ENCODE peak calls at places on chromosomes 11 and 22, in eight cellular contexts. S is endodermal cell, H is SJSA1, J is endothelial cell of umbilical vein, V is heart right ventricle, I is colonic mucosa, O is GM12878, A is right lobe of liver. U is an unnamed sample.

GRCh38 chr11:121553806-121554205 is 101.0 kb upstream of the SORL1-AS1 start:
- DNase-seq in H (no peak), O (no peak), I (peak; percentile 86), J (no peak), S (peak; percentile 20), A (peak; percentile 97), V (no peak), U (no peak)

GRCh38 chr11:33507967-33508366 is 192.7 kb downstream of the C11orf91 start:
- DNase-seq in V (no peak), O (no peak), S (peak; percentile 50), H (no peak), J (no peak), I (no peak), A (no peak), U (no peak)

GRCh38 chr11:296976-297665 is 2.2 kb downstream of the IFITM5 start:
- DNase-seq in V (no peak), O (no peak), H (no peak), S (peak; percentile 35), I (no peak), J (no peak), A (peak; percentile 47), U (no peak)

GRCh38 chr22:30694171-30694637 is 470 bp upstream of the OSBP2 start:
- DNase-seq in I (peak; percentile 75), S (peak; percentile 88), O (no peak), A (peak; percentile 76), H (no peak), V (peak; percentile 26), J (peak; percentile 57), U (peak; percentile 2)

GRCh38 chr22:49727881-49728563 is 99.7 kb downstream of the BRD1 start:
- DNase-seq in I (no peak), S (no peak), V (no peak), O (no peak), H (peak; percentile 36), J (no peak), A (no peak), U (no peak)

GRCh38 chr11:27471067-27471587 is 1.5 kb downstream of the LGR4 start:
- DNase-seq in I (peak; percentile 39), O (no peak), V (no peak), H (no peak), S (peak; percentile 79), A (no peak), J (no peak), U (no peak)

GRCh38 chr11:89184021-89184420 is 6.3 kb downstream of the TYR start:
- DNase-seq in S (no peak), J (no peak), V (no peak), O (no peak), I (no peak), A (no peak), H (no peak), U (no peak)

GRCh38 chr11:68989936-68990606 is 9.3 kb upstream of the MRGPRD start:
- DNase-seq in I (peak; percentile 12), V (no peak), O (no peak), H (peak; percentile 54), S (no peak), J (no peak), A (peak; percentile 25), U (no peak)

GRCh38 chr11:47518212-47518959 is 34.5 kb downstream of the CELF1 start:
- DNase-seq in A (no peak), H (no peak), V (no peak), O (no peak), S (no peak), I (no peak), J (peak; percentile 44), U (no peak)

GRCh38 chr11:65501530-65502273 is 2.9 kb downstream of the MALAT1 start:
- DNase-seq in A (no peak), O (no peak), H (no peak), I (no peak), S (no peak), V (no peak), J (peak; percentile 38), U (no peak)

GRCh38 chr22:25070870-25071465 is 118.5 kb downstream of the KIAA1671 start:
- DNase-seq in J (no peak), A (no peak), I (no peak), H (no peak), O (no peak), V (no peak), S (no peak), U (no peak)
- H3K4me3 ChIP-seq in J (no peak overlapping the region), A (no peak overlapping the region), I (no peak overlapping the region), H (no peak overlapping the region), O (peak overlapping the region; percentile 60), V (peak overlapping the region; percentile 15), S (no peak overlapping the region), U (peak overlapping the region; percentile 81)

DNA sequence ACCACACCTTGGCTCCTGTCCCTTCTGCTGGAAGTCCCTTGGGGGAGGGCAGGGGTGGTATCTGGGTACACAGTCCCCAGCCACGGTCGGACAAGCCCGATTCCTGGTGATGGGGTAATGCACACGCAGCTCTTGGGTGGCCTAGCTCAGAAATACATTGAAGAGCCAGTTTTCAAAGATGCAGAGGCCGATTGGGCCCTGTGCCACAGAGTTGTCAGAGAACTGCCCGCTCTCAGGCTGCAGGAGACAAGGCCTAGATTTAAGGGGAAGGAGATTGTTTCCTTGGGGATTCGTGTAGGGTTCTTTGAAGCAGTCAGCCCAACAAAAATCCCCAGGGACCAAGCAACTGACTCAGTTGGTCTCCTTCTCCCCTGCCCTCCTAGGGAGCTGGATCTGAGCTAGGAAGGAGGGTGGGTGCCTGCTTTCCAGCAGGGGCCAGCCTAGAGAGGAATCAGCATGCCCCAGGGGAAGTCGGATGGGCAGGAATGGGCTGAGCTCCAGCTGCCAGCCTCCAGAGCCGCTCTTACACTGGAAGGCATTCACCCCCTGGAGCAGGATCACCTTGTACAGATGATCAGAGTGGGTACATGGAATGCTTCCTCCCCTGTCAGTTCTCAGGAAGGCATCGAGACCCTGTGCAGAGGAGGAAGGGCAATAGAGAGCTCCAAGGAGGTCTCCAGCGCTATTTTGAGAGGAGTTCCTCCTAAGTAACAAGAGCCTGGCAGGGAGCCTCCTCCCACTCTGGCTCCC is 3.3 kb upstream of the SCN4B start:
- DNase-seq in O (no peak), I (no peak), V (no peak), J (no peak), S (no peak), A (no peak), H (no peak), U (no peak)
- H3K27me3 ChIP-seq in O (peaks cover 29% of the 10 kb centered on the region), I (peaks cover 49% of the 10 kb centered on the region), V (peaks cover 42% of the 10 kb centered on the region), J (peaks cover 78% of the 10 kb centered on the region), S (peaks cover 100% of the 10 kb centered on the region), A (no peaks in the 10 kb centered on the region), H (peaks cover 12% of the 10 kb centered on the region), U (peaks cover 12% of the 10 kb centered on the region)

GRCh38 chr11:116851631-116852030 is 14.2 kb upstream of the APOA1 start:
- DNase-seq in H (no peak), V (no peak), A (no peak), S (no peak), J (no peak), I (no peak), O (no peak), U (no peak)

GRCh38 chr11:116847612-116848011 is 10.2 kb upstream of the APOA1 start:
- DNase-seq in O (no peak), S (no peak), I (no peak), H (no peak), A (no peak), V (no peak), J (no peak), U (no peak)

GRCh38 chr11:116852261-116853125 is 15.1 kb upstream of the APOA1 start:
- DNase-seq in O (no peak), A (no peak), J (peak; percentile 63), I (peak; percentile 54), S (no peak), V (no peak), H (no peak), U (no peak)

GRCh38 chr11:116849491-116849890 is 12.1 kb upstream of the APOA1 start:
- DNase-seq in S (no peak), V (no peak), H (no peak), A (no peak), I (no peak), O (no peak), J (no peak), U (no peak)

DNA sequence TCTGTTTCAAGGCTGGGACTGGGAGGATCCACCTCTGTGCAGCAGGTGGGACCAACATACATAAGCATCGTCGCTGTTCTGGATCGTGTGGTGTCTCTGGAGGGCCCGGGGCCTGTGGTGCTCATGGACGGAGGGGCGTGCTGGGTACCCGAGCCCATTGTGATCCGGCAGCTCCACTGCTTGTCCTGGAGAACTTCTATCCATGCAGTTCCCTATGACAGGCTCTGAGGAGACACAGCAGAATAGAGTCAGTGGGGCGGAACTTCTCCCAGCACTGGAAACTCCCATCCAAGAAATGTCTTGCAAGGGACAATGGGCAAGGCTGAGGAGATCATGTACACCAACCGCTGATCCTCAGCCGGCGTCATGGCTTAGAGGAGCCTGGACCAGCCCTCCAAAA is 11.6 kb upstream of the APOA1 start:
- DNase-seq in J (no peak), H (no peak), V (no peak), A (no peak), S (no peak), O (no peak), I (no peak), U (no peak)
- H3K4me3 ChIP-seq in J (no peak overlapping the region), H (no peak overlapping the region), V (no peak overlapping the region), A (no peak overlapping the region), S (no peak overlapping the region), O (no peak overlapping the region), I (no peak overlapping the region), U (no peak overlapping the region)

GRCh38 chr11:2929511-2929879 is 275 bp upstream of the PHLDA2 start:
- DNase-seq in V (no peak), I (peak; percentile 85), J (peak; percentile 68), O (no peak), H (peak; percentile 92), S (no peak), A (no peak), U (peak; percentile 36)

GRCh38 chr11:2931416-2931746 is 2.2 kb upstream of the PHLDA2 start:
- DNase-seq in V (no peak), O (no peak), S (no peak), H (no peak), J (no peak), A (no peak), I (no peak), U (no peak)

GRCh38 chr11:2929880-2930704 is 872 bp upstream of the PHLDA2 start:
- DNase-seq in A (no peak), V (no peak), S (peak; percentile 90), H (peak; percentile 82), I (peak; percentile 79), J (peak; percentile 59), O (peak; percentile 11), U (no peak)

GRCh38 chr11:2931771-2932738 is 2.8 kb upstream of the PHLDA2 start:
- DNase-seq in H (no peak), J (no peak), I (peak; percentile 26), S (no peak), A (no peak), O (no peak), V (no peak), U (no peak)

DNA sequence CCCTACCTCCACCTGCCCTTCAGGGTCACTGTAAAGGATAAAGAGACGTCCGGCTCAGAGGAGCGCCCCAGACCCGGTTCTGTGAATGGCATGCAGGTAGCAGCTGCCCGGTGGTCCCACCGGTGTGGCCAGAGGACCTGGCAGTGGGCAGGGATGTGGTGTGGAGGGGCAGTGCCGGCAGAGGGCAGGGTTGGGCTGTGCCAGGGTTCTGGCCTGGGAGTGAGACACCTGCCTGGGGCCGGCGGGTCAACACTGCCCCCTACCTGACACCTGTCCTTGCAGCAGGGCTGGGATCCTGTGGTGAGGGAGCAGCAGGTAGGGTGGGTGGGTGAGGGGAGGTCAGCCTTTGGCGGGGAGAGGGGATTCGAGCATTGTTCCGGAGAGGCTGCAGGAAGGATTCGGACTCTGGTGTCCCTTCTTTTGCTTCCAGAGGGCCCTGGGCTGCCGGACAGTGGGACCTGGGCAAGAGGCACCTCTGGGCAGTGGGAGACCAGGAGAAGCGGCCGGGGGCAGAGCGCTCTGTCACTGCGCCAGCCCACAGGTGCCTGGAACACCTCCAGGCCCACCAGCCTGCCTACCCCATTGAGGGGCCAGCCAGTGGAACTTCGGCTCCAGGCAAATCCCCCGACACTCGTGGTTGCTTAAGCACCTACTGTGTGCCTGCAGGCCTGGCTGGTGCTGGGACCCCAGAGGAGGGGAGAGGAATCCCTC is 1.6 kb upstream of the PHLDA2 start:
- DNase-seq in A (peak; percentile 91), I (peak; percentile 95), V (peak; percentile 44), S (peak; percentile 98), O (peak; percentile 16), J (peak; percentile 68), H (no peak), U (no peak)
- H3K27me3 ChIP-seq in A (no peaks in the 10 kb centered on the region), I (no peaks in the 10 kb centered on the region), V (peaks cover 41% of the 10 kb centered on the region), S (peaks cover 33% of the 10 kb centered on the region), O (peaks cover 3% of the 10 kb centered on the region), J (no peaks in the 10 kb centered on the region), H (no peaks in the 10 kb centered on the region), U (no peaks in the 10 kb centered on the region)